ENCODE peak calls at places on chromosomes 2 and 18, in seven cellular contexts. P is upper lobe of right lung, U is RWPE2, G is kidney, S is tibial artery, J is left ventricle myocardium inferior, Y is lower lobe of right lung. D is an unnamed sample. For H3K9me3, the result is how much of the 10 kb centered on the place peaks cover.

GRCh38 chr2:9385841-9386240 is 37.5 kb downstream of the ITGB1BP1 start:
- DNase-seq in P (peak), J (no peak), S (no peak), U (no peak), G (no peak), Y (no peak), D (peak)

GRCh38 chr2:144467479-144468210 is 52.3 kb downstream of the ZEB2 start:
- DNase-seq in J (no peak), Y (no peak), S (no peak), U (no peak), G (no peak), P (no peak), D (no peak)

GRCh38 chr18:33871363-33872025 is 293.5 kb downstream of the ASXL3 start:
- DNase-seq in P (no peak), J (no peak), S (no peak), U (no peak), G (no peak), Y (no peak), D (no peak)

GRCh38 chr2:43124667-43125057 is 101.7 kb downstream of the ZFP36L2 start:
- DNase-seq in Y (no peak), S (no peak), J (no peak), U (no peak), P (peak), G (no peak), D (peak)

GRCh38 chr2:47815764-47816163 is 32.8 kb downstream of the MSH6 start:
- DNase-seq in U (no peak), G (no peak), J (no peak), Y (no peak), S (no peak), P (no peak), D (no peak)

GRCh38 chr2:223270538-223270937 is 218.5 kb downstream of the KCNE4 start:
- DNase-seq in J (no peak), S (no peak), Y (no peak), P (no peak), U (no peak), G (no peak), D (no peak)

GRCh38 chr18:5137261-5137660 is 59.8 kb downstream of the AKAIN1 start:
- DNase-seq in S (no peak), P (no peak), Y (no peak), U (no peak), G (no peak), J (no peak), D (no peak)

GRCh38 chr2:28423856-28424605 is 31.4 kb downstream of the FOSL2 start:
- DNase-seq in U (no peak), S (no peak), G (no peak), Y (peak), P (no peak), J (no peak), D (no peak)

GRCh38 chr2:186569906-186570305 is 19.9 kb upstream of the ITGAV start:
- DNase-seq in P (no peak), Y (no peak), J (no peak), G (no peak), U (no peak), S (no peak), D (no peak)

GRCh38 chr18:36411745-36412168 is 114.2 kb downstream of the FHOD3 start:
- DNase-seq in G (no peak), P (no peak), Y (no peak), S (no peak), J (no peak), U (no peak), D (peak)

GRCh38 chr2:72438364-72438763 is 290.7 kb upstream of the CYP26B1 start:
- DNase-seq in U (no peak), P (no peak), G (no peak), Y (no peak), J (no peak), S (no peak), D (no peak)

GRCh38 chr18:74196220-74197119 is 48.1 kb downstream of the TIMM21 start:
- DNase-seq in J (no peak), P (no peak), G (no peak), S (no peak), U (no peak), Y (no peak), D (peak)

GRCh38 chr2:223613017-223613950 is 11.1 kb upstream of the SCG2 start:
- DNase-seq in P (peak), S (peak), Y (peak), J (peak), G (peak), U (peak), D (peak)

GRCh38 chr2:226979004-226979403 is 143.2 kb downstream of the RHBDD1 start:
- DNase-seq in P (no peak), S (no peak), Y (no peak), U (no peak), G (no peak), J (no peak), D (no peak)

GRCh38 chr2:234771985-234772774 is 179.6 kb upstream of the SH3BP4 start:
- DNase-seq in G (no peak), S (no peak), J (no peak), Y (no peak), U (no peak), P (no peak), D (no peak)

GRCh38 chr18:24078391-24078790 is 60.5 kb upstream of the CABYR start:
- DNase-seq in U (no peak), J (no peak), G (no peak), S (no peak), Y (no peak), P (no peak), D (no peak)

GRCh38 chr18:48142994-48143393 is 212.5 kb upstream of the SMAD2 start:
- DNase-seq in G (no peak), P (no peak), S (no peak), J (no peak), Y (no peak), U (no peak), D (no peak)

GRCh38 chr18:23273443-23273966 is 138.2 kb downstream of the CABLES1 start:
- DNase-seq in S (no peak), G (no peak), U (no peak), J (no peak), Y (no peak), P (no peak), D (no peak)

GRCh38 chr18:14958701-14959100 is 210.7 kb downstream of the ANKRD30B start:
- DNase-seq in Y (no peak), G (no peak), P (no peak), S (no peak), J (no peak), U (no peak), D (no peak)

GRCh38 chr18:14963246-14963645 is 215.3 kb downstream of the ANKRD30B start:
- DNase-seq in Y (no peak), G (no peak), P (no peak), J (no peak), S (no peak), U (no peak), D (no peak)

GRCh38 chr18:14962626-14963025 is 214.7 kb downstream of the ANKRD30B start:
- DNase-seq in Y (no peak), J (no peak), S (no peak), G (no peak), P (no peak), U (no peak), D (no peak)

GRCh38 chr18:14961991-14962390 is 214.0 kb downstream of the ANKRD30B start:
- DNase-seq in G (no peak), S (no peak), Y (no peak), J (no peak), P (no peak), U (no peak), D (no peak)

GRCh38 chr18:14959550-14959949 is 211.6 kb downstream of the ANKRD30B start:
- DNase-seq in S (no peak), G (no peak), P (no peak), J (no peak), Y (no peak), U (no peak), D (no peak)
- H3K9me3 ChIP-seq in S (under half), G (under half), P (under half), J (under half), Y (under half), U (under half), D (half or more)

DNA sequence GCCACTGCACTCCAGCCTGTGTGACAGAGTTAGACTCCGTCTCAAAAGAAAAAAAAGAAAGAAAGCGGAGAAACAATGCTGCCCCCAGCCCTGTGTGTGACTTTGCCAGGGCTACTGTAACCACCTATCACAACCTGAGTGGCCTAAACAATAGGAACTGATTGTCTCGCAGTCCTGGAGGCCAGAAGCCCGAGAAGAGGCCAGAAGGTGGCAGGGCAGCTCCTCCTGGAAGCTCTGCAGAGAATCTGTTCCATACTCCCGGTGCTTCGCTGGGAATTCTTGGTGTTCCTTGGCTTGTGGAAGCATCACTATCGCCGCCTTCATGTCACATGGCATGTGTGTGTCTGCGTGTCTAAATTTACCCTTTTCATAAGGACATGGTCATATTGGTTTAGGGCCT is 14.4 kb upstream of the RAB17 start:
- DNase-seq in S (no peak), G (no peak), J (no peak), U (no peak), Y (no peak), P (no peak), D (peak)
- TF ChIP-seq CTCF in S (no peak), G (peak), J (peak), U (no peak), Y (peak), P (peak), D (peak)

GRCh38 chr2:109270758-109271305 is 141.8 kb downstream of the SH3RF3 start:
- DNase-seq in Y (peak), P (peak), S (no peak), G (no peak), U (no peak), J (no peak), D (no peak)

GRCh38 chr2:109271920-109272319 is 142.9 kb downstream of the SH3RF3 start:
- DNase-seq in Y (no peak), S (no peak), G (no peak), P (peak), U (no peak), J (no peak), D (no peak)

GRCh38 chr2:109269956-109270757 is 141.2 kb downstream of the SH3RF3 start:
- DNase-seq in Y (no peak), S (no peak), P (peak), G (no peak), U (no peak), J (no peak), D (no peak)

GRCh38 chr2:109275120-109276040 is 146.4 kb downstream of the SH3RF3 start:
- DNase-seq in G (no peak), U (no peak), J (no peak), P (peak), Y (no peak), S (no peak), D (no peak)

GRCh38 chr2:109272461-109272860 is 143.5 kb downstream of the SH3RF3 start:
- DNase-seq in P (peak), J (no peak), U (no peak), S (no peak), G (no peak), Y (no peak), D (no peak)
- H3K9me3 ChIP-seq in P (under half), J (under half), U (under half), S (under half), G (under half), Y (under half), D (under half)

GRCh38 chr2:180519276-180519675 is 461.1 kb upstream of the UBE2E3 start:
- DNase-seq in G (no peak), P (no peak), Y (no peak), U (no peak), S (no peak), J (no peak), D (no peak)
- TF ChIP-seq CTCF in G (no peak), P (no peak), Y (no peak), U (no peak), S (no peak), J (no peak), D (no peak)

DNA sequence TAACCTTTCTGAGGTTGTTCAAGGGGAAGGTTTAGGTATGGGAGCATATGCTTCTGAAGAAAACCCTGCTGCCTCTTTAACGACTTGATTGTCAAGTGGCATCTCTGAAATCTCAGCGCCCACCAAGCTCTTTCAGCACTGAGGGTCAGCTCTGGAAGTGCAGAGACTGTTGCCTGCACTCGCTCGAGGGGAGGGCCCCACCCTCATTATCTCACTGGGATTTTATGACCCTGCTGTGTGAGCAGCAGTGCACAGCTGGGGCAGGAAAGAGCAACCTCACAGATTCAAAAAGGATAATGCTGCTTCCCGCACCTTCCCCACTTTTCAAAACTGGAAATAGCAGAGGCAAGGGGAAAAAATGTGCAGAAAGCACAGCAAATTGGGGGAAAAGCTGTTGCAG is 56.9 kb upstream of the SPRED2 start:
- DNase-seq in G (no peak), U (no peak), P (no peak), S (no peak), Y (no peak), J (no peak), D (no peak)
- H3K9me3 ChIP-seq in G (under half), U (under half), P (under half), S (under half), Y (under half), J (under half), D (under half)

GRCh38 chr2:113232730-113233129 is 46.0 kb downstream of the PAX8 start:
- DNase-seq in G (no peak), J (no peak), S (no peak), U (no peak), Y (no peak), P (no peak), D (no peak)

GRCh38 chr2:113232123-113232522 is 46.6 kb downstream of the PAX8 start:
- DNase-seq in J (no peak), G (no peak), Y (no peak), U (no peak), P (no peak), S (no peak), D (no peak)

GRCh38 chr2:113236367-113237159 is 42.2 kb downstream of the PAX8 start:
- DNase-seq in Y (no peak), J (no peak), P (peak), G (peak), U (no peak), S (no peak), D (no peak)

GRCh38 chr2:113234721-113235346 is 43.9 kb downstream of the PAX8 start:
- DNase-seq in G (no peak), J (no peak), Y (no peak), P (no peak), S (no peak), U (no peak), D (no peak)

DNA sequence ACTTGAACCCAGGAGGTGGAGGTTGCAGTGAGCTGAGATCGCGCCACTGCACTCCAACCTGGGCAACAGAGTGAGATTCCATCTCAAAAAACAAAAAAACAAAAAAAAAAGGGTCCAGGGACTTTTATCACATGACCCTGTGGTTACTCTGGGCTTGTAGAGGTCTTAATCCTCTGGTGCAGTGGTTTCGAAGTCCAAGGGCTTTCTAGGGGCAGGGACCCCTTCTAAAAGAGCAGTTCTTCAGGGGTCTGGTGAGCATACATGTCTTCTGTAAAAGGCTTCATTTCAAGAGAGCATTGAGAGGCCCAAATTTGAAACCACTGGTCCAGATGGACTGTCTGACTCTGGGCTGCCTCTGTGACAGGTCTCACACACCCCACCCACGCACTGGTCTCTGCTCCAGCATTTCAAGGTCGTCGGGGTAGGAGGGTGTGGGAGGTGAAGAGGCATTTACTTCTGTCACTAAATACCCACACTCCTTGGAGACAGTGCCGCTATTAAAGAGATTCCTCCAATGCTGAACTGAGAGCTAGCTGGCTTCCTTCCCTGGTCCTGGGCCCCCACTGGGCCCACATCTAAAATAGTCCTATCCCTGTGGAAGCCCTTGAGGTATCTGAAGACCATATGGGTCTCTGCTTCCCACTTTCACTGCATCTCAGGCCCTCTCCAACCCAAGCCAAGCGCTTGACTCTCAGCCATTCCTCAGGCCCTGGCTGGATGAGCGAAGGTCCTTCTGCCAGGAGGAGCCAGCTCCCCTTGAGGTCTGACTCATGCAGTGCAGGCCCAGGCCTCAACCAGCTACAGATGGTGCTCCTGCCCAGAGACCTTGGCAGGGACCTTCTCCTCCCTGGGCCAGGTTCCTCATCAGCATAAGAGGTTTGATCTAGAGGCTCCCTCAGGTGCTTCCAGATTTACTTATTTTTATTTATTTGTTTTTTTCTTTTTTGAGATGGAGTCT is 44.8 kb downstream of the PAX8 start:
- DNase-seq in P (no peak), Y (no peak), S (no peak), J (no peak), G (no peak), U (no peak), D (peak)
- TF ChIP-seq CTCF in P (peak), Y (no peak), S (no peak), J (peak), G (no peak), U (no peak), D (peak)

DNA sequence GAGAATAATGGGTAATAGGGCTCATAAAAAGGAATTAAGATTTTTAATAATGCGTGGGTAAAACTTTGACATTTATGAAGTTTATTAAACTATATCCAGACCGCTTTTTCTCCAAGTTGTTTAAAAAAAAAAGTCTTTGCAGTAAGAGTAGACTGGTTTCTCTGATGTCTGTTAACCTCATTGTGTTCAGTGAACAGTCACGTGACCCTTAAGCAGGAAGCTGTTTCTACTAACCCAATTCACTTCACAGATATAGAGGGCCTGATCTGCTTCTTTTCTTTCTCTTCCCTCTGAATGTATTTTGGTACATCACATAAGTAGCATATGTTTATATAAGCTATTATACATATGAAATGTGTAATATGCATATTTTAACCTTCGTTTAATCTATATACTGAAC is 1011.3 kb upstream of the CELF4 start:
- DNase-seq in J (no peak), G (no peak), P (no peak), U (no peak), Y (no peak), S (no peak), D (no peak)
- H3K9me3 ChIP-seq in J (under half), G (under half), P (under half), U (under half), Y (under half), S (under half), D (under half)

D was measured in endodermal cell.